ENCODE peak calls at places on chromosomes 11 and 22, in eight cellular contexts. M, U, A, G, X, E, H and C are unnamed samples.

GRCh38 chr11:75325713-75326438 is 25.6 kb downstream of the ARRB1 start:
- DNase-seq in M (no peak), U (no peak), A (no peak), G (peak; percentile 91), X (peak; percentile 63), E (no peak), H (no peak), C (no peak)

GRCh38 chr11:72630104-72630852 is 43.9 kb downstream of the PDE2A start:
- DNase-seq in M (no peak), U (no peak), A (no peak), G (no peak), X (no peak), E (no peak), H (no peak), C (no peak)

GRCh38 chr11:8792636-8793035 is 110.0 kb downstream of the RPL27A start:
- DNase-seq in M (no peak), U (no peak), A (no peak), G (no peak), X (no peak), E (no peak), H (no peak), C (no peak)

GRCh38 chr11:62012451-62013265 is 45.2 kb upstream of the FTH1 start:
- DNase-seq in M (no peak), U (no peak), A (no peak), G (no peak), X (peak; percentile 18), E (no peak), H (no peak), C (no peak)

GRCh38 chr11:69801513-69802335 is 17.5 kb downstream of the FGF3 start:
- DNase-seq in M (peak; percentile 26), U (no peak), A (peak; percentile 6), G (peak; percentile 56), X (peak; percentile 88), E (no peak), H (no peak), C (peak; percentile 4)

GRCh38 chr11:6735306-6735705 is 36.5 kb downstream of the OR2AG2 start:
- DNase-seq in M (no peak), U (no peak), A (no peak), G (no peak), X (no peak), E (no peak), H (no peak), C (no peak)

GRCh38 chr11:128713595-128713994 is 19.7 kb downstream of the FLI1 start:
- DNase-seq in M (no peak), U (no peak), A (no peak), G (no peak), X (no peak), E (no peak), H (no peak), C (no peak)

GRCh38 chr11:103631841-103632240 is 404.6 kb upstream of the DDI1 start:
- DNase-seq in M (no peak), U (no peak), A (no peak), G (no peak), X (no peak), E (no peak), H (no peak), C (no peak)

GRCh38 chr22:25777870-25778269 is 35.9 kb downstream of the MYO18B start:
- DNase-seq in M (peak; percentile 18), U (no peak), A (no peak), G (peak; percentile 37), X (no peak), E (no peak), H (no peak), C (no peak)

GRCh38 chr11:81579339-81579738 is 1154.3 kb downstream of the FAM181B start:
- DNase-seq in M (no peak), U (no peak), A (no peak), G (no peak), X (no peak), E (no peak), H (no peak), C (no peak)

GRCh38 chr11:115659061-115659963 is 155.1 kb upstream of the CADM1 start:
- DNase-seq in M (peak; percentile 49), U (no peak), A (no peak), G (no peak), X (peak; percentile 59), E (no peak), H (no peak), C (no peak)

GRCh38 chr11:70730411-70730810 is 332.1 kb downstream of the CTTN start:
- DNase-seq in M (no peak), U (no peak), A (no peak), G (no peak), X (no peak), E (no peak), H (no peak), C (no peak)

GRCh38 chr11:116379185-116379828 is 393.5 kb downstream of the BUD13 start:
- DNase-seq in M (no peak), U (no peak), A (no peak), G (peak; percentile 25), X (peak; percentile 40), E (no peak), H (no peak), C (no peak)

GRCh38 chr11:114195981-114196731 is 100.0 kb upstream of the NNMT start:
- DNase-seq in M (no peak), U (no peak), A (no peak), G (no peak), X (peak; percentile 40), E (no peak), H (no peak), C (no peak)

GRCh38 chr22:23236440-23237139 is 56.3 kb downstream of the BCR start:
- DNase-seq in M (no peak), U (no peak), A (no peak), G (no peak), X (no peak), E (no peak), H (no peak), C (no peak)

GRCh38 chr11:35248558-35249323 is 109.8 kb downstream of the CD44 start:
- DNase-seq in M (no peak), U (no peak), A (no peak), G (no peak), X (no peak), E (no peak), H (no peak), C (no peak)

GRCh38 chr11:120211522-120212258 is 858 bp downstream of the OAF start:
- DNase-seq in M (no peak), U (no peak), A (no peak), G (no peak), X (no peak), E (no peak), H (no peak), C (no peak)

GRCh38 chr22:49951986-49952896 is 8.3 kb upstream of the PIM3 start:
- DNase-seq in M (no peak), U (no peak), A (no peak), G (no peak), X (peak; percentile 67), E (no peak), H (no peak), C (no peak)

GRCh38 chr22:25482868-25483639 is 81.4 kb upstream of the GRK3 start:
- DNase-seq in M (peak; percentile 31), U (no peak), A (no peak), G (no peak), X (no peak), E (no peak), H (no peak), C (no peak)